ENCODE peak calls at places on chromosomes 13 and 19, in nine cellular contexts. W is osteoblast, B is tibial artery, S is iPS-NIHi11, U is suprapubic skin, N is AG04449, M is amniotic epithelial cell, E is HS-5, C is stromal cell of bone marrow. T is an unnamed sample.

GRCh38 chr13:95247857-95248256 is 53.4 kb downstream of the ABCC4 start:
- DNase-seq in W (no peak), B (no peak), S (no peak), U (no peak), N (no peak), M (no peak), E (no peak), C (no peak), T (no peak)

GRCh38 chr13:45207319-45207718 is 6.5 kb upstream of the KCTD4 start:
- DNase-seq in W (no peak), B (no peak), S (no peak), U (no peak), N (no peak), M (no peak), E (no peak), C (no peak), T (no peak)

GRCh38 chr13:75145926-75146325 is 336.0 kb downstream of the TBC1D4 start:
- DNase-seq in W (no peak), B (no peak), S (no peak), U (no peak), N (no peak), M (peak; percentile 10), E (no peak), C (no peak), T (no peak)

GRCh38 chr19:7534531-7534980 is 961 bp upstream of the PNPLA6 start:
- DNase-seq in W (peak; percentile 98), B (peak; percentile 89), S (peak; percentile 74), U (no peak), N (no peak), M (peak; percentile 82), E (peak; percentile 37), C (peak; percentile 78), T (peak; percentile 57)

GRCh38 chr19:19613456-19613855 is 5.0 kb downstream of the PBX4 start:
- DNase-seq in W (peak; percentile 78), B (no peak), S (no peak), U (no peak), N (no peak), M (peak; percentile 19), E (no peak), C (no peak), T (no peak)

GRCh38 chr19:8151499-8152035 is 2.2 kb upstream of the FBN3 start:
- DNase-seq in W (peak; percentile 61), B (no peak), S (peak; percentile 11), U (no peak), N (no peak), M (no peak), E (no peak), C (no peak), T (no peak)

GRCh38 chr13:28613562-28613961 is 45.4 kb upstream of the POMP start:
- DNase-seq in W (no peak), B (no peak), S (no peak), U (no peak), N (no peak), M (no peak), E (no peak), C (no peak), T (no peak)

GRCh38 chr19:33100894-33101644 is 20.1 kb downstream of the GPATCH1 start:
- DNase-seq in W (no peak), B (no peak), S (no peak), U (no peak), N (no peak), M (peak; percentile 16), E (no peak), C (no peak), T (no peak)

GRCh38 chr19:1632462-1633268 is 19.8 kb downstream of the TCF3 start:
- DNase-seq in W (no peak), B (no peak), S (no peak), U (no peak), N (no peak), M (no peak), E (no peak), C (no peak), T (no peak)

GRCh38 chr19:44525721-44526430 is 3.6 kb downstream of the CEACAM20 start:
- DNase-seq in W (no peak), B (no peak), S (peak; percentile 38), U (no peak), N (no peak), M (no peak), E (no peak), C (no peak), T (no peak)

GRCh38 chr13:90912247-90912646 is 435.2 kb upstream of the MIR17HG start:
- DNase-seq in W (no peak), B (no peak), S (no peak), U (no peak), N (no peak), M (no peak), E (no peak), C (no peak), T (no peak)

GRCh38 chr19:55622242-55622969 is 2.0 kb downstream of the ZNF784 start:
- DNase-seq in W (peak; percentile 67), B (no peak), S (peak; percentile 11), U (no peak), N (no peak), M (no peak), E (no peak), C (no peak), T (no peak)

GRCh38 chr19:49497047-49497789 is 984 bp downstream of the RPS11 start:
- DNase-seq in W (peak; percentile 94), B (no peak), S (peak; percentile 32), U (peak; percentile 84), N (no peak), M (peak; percentile 48), E (no peak), C (peak; percentile 40), T (no peak)

T was measured in AG04450.